ENCODE peak calls at places on chromosomes 16 and 17, in seven cellular contexts. Y is K562, A is HepG2, C is H1, M is HCT116, K is prostate gland, Z is GM23338. V is an unnamed sample. For H3K36me3, the result is how much of the 10 kb centered on the place peaks cover.

GRCh38 chr17:46782250-46782953 is 36.1 kb downstream of the WNT3 start:
- DNase-seq in Y (peak), A (peak), M (no peak), K (no peak), C (peak), Z (peak), V (no peak)

GRCh38 chr16:84212631-84213030 is 21.7 kb downstream of the ADAD2 start:
- DNase-seq in C (no peak), Y (no peak), Z (no peak), K (no peak), M (no peak), A (no peak), V (no peak)

GRCh38 chr17:36943250-36944220 is 5.2 kb upstream of the AATF start:
- DNase-seq in Y (no peak), K (no peak), M (no peak), C (peak), A (no peak), Z (peak), V (no peak)

GRCh38 chr17:52660692-52661091 is 502.2 kb upstream of the CA10 start:
- DNase-seq in C (no peak), K (no peak), Y (no peak), M (no peak), A (no peak), Z (no peak), V (no peak)

GRCh38 chr16:12084436-12084835 is 107.9 kb downstream of the SNX29 start:
- DNase-seq in C (no peak), A (no peak), M (no peak), Z (no peak), K (no peak), Y (no peak), V (no peak)

GRCh38 chr16:82767808-82768207 is 141.0 kb downstream of the CDH13 start:
- DNase-seq in M (no peak), A (no peak), C (no peak), Y (no peak), Z (no peak), K (no peak), V (no peak)

GRCh38 chr16:88465387-88465983 is 12.4 kb downstream of the ZFPM1 start:
- DNase-seq in C (no peak), Z (no peak), Y (no peak), K (no peak), M (no peak), A (no peak), V (no peak)

GRCh38 chr16:53129281-53130192 is 74.7 kb downstream of the CHD9 start:
- DNase-seq in K (peak), A (peak), C (no peak), Y (peak), Z (peak), M (no peak), V (no peak)

GRCh38 chr16:55147401-55147800 is 176.6 kb upstream of the IRX6 start:
- DNase-seq in M (no peak), Y (no peak), K (no peak), Z (no peak), C (no peak), A (no peak), V (no peak)

GRCh38 chr17:82619641-82620040 is 28.6 kb downstream of the WDR45B start:
- DNase-seq in C (no peak), Y (no peak), A (no peak), Z (no peak), K (no peak), M (no peak), V (no peak)
- H3K36me3 ChIP-seq in C (under half), Y (half or more), A (under half), Z (under half), K (under half), M (half or more), V (half or more)

GRCh38 chr16:66606000-66606751 is 1.7 kb downstream of the CMTM3 start:
- DNase-seq in Y (no peak), Z (no peak), C (no peak), K (no peak), A (no peak), M (no peak), V (no peak)

GRCh38 chr16:66605177-66605999 is 884 bp downstream of the CMTM3 start:
- DNase-seq in Y (peak), M (no peak), K (no peak), A (peak), Z (peak), C (peak), V (no peak)

GRCh38 chr16:66604376-66605176 is at the start of gene CMTM3:
- DNase-seq in M (peak), C (peak), Z (peak), K (no peak), A (peak), Y (peak), V (no peak)

GRCh38 chr16:66601471-66601870 is 3.0 kb upstream of the CMTM3 start:
- DNase-seq in M (no peak), A (no peak), K (no peak), Z (no peak), Y (no peak), C (no peak), V (no peak)

DNA sequence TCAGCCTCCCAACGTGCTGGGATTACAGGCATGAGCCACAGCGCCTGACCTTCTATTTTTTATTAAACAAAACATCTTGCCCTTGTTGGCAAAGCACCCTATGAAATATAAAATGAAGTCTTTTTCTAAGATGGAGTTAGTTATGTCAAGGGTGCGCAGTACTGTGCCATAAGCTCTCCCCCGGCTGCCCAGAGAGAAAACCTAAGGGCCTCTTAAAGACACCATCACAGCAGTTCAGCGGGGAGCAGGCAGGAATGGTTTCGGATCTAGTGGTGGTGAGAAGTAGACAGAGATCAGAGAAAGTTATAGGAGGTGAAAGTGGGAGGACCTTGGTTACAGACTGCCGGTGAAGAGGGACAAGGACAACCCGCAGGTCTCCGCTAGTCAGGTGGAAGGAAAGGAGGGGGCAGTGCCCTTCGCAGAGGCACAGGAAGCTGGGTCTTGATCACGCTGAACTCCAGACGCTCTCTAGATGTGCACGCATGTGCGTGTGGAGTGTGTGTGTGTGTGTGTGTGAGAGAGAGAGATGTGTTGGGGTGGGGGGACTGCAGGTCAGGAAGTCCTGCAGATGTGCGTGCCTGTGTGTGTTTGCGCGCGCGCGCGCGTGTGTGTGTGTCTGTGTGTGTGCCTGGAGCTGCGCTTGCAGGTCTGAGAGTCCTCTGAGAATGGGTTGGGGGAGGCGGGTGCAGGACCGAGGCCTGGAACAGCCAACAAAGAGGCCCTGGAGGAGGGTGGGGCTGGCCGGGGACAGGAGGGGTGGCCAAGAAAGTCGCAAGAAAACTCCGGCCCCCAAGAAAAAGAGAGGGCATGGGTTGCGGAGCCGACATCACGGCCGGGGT is 748 bp upstream of the CMTM3 start:
- DNase-seq in A (peak), K (peak), Y (peak), C (peak), M (no peak), Z (peak), V (no peak)
- TF ChIP-seq POLR2AphosphoS5 in A (no peak), K (no peak), Y (no peak), C (peak), M (no peak), Z (peak), V (no peak)

GRCh38 chr17:78796134-78796900 is 14.2 kb upstream of the CYTH1 start:
- DNase-seq in Z (no peak), M (no peak), C (no peak), K (peak), Y (no peak), A (no peak), V (no peak)
- H3K36me3 ChIP-seq in Z (under half), M (half or more), C (under half), K (under half), Y (half or more), A (under half), V (half or more)

DNA sequence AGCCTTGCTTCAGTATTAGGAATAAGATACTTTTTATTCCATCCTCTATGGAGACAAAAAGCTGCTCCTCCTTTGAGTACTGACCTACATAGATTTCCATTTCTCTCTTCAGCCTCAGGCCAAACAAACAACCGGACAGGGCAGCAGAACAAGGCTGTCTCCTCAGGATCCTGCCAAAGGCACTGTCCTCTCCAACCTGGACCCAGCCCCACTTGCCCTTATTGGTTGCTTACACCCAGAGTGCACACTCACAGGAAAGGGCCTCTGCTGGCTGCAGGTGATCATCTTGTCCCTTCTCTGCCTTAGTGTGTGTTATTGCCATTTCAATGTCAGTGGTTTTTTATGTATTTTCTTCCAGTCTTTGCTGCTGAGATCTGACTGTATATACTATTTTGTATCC is 26.6 kb downstream of the LIG3 start:
- DNase-seq in Z (no peak), K (peak), A (no peak), Y (no peak), C (no peak), M (no peak), V (no peak)
- TF ChIP-seq POLR2AphosphoS5 in Z (no peak), K (peak), A (no peak), Y (no peak), C (no peak), M (no peak), V (no peak)

GRCh38 chr17:19660219-19660870 is 11.8 kb downstream of the ALDH3A2 start:
- DNase-seq in Y (no peak), K (no peak), A (peak), Z (no peak), C (no peak), M (no peak), V (no peak)
- H3K36me3 ChIP-seq in Y (under half), K (under half), A (under half), Z (under half), C (under half), M (under half), V (under half)

DNA sequence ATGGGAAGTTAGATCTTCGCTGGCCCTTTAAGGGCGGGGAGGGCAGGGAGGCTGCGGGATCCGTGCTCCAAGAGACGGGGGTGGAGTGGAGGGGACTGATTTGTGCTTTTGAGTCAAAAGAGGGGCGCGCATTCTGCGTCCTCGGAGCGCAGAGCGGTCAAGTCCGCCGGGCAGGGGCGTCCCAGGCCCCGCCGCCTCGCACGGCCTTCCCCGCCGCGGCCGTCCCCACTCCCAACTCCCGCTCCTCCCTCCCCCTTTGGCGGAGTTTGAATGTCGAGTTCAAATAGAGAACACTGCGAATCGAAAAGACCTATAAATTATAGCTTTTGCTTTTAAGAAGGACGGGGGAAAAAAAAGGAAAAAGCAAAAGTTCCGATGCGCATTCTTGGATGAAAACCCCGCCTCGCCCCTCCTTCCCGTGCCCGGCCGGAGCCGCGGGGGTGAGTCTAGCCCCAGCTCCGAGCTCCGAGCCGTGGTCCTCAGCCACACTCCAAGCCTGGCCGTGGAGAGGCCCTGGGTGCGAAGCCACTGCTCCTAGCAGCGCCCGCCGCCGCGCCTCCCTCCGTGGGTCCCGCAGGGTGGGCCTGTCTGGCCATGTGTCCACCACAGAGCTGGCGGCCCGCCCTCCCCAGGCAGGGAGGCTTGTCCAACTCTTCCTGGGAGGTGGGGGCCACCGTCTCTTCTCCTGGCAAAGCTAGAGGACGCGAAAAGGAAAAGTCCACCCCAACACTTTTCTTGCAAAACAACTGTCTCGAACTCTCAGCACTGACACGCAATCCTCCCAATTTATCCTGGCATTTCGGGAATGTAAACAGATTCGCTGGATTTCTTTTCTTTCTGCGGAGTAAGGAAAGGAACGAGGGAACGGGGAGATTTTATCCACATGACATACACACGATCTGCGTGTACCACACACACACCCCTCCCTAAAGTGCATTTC is 3.6 kb downstream of the CBX8 start:
- DNase-seq in Y (no peak), C (peak), Z (peak), M (no peak), K (no peak), A (no peak), V (no peak)
- TF ChIP-seq POLR2AphosphoS5 in Y (no peak), C (no peak), Z (no peak), M (no peak), K (no peak), A (no peak), V (peak)

V was measured in esophagus muscularis mucosa.